ENCODE peak calls at places on chromosomes 7 and 10, in nine cellular contexts. W, A, R, U, G, E, J, C and H are unnamed samples.

GRCh38 chr10:3451516-3452185 is 279.1 kb upstream of the PITRM1 start:
- DNase-seq in U (no peak), G (no peak), J (no peak), W (no peak), C (no peak), A (no peak), R (no peak), E (no peak), H (no peak)

GRCh38 chr7:37832194-37832593 is 16.2 kb upstream of the NME8 start:
- DNase-seq in G (no peak), J (peak), C (no peak), R (peak), A (peak), U (no peak), W (no peak), E (peak), H (no peak)

GRCh38 chr7:157378390-157378789 is 41.6 kb downstream of the DNAJB6 start:
- DNase-seq in A (no peak), C (no peak), U (no peak), J (no peak), W (no peak), E (no peak), G (no peak), R (no peak), H (no peak)

GRCh38 chr7:99267530-99268360 is 4.9 kb upstream of the MYH16 start:
- DNase-seq in J (peak), C (no peak), A (no peak), R (peak), U (peak), G (peak), W (no peak), E (no peak), H (peak)

GRCh38 chr10:47354162-47354561 is 6.0 kb downstream of the RBP3 start:
- DNase-seq in J (no peak), A (no peak), C (no peak), R (peak), G (no peak), W (no peak), E (no peak), U (no peak), H (no peak)

GRCh38 chr10:71812016-71812912 is 38.8 kb downstream of the PSAP start:
- DNase-seq in C (peak), J (peak), E (peak), A (peak), R (peak), U (no peak), G (no peak), W (peak), H (no peak)

GRCh38 chr7:68147621-68148238 is 1151.1 kb downstream of the TYW1 start:
- DNase-seq in A (no peak), C (no peak), G (no peak), W (no peak), J (no peak), U (no peak), E (no peak), R (no peak), H (no peak)

GRCh38 chr7:4707134-4707651 is 25.1 kb downstream of the FOXK1 start:
- DNase-seq in J (no peak), A (no peak), R (no peak), G (no peak), C (no peak), U (no peak), W (no peak), E (no peak), H (no peak)

GRCh38 chr7:106568680-106569499 is 92.1 kb downstream of the CCDC71L start:
- DNase-seq in C (no peak), R (peak), G (peak), E (no peak), J (no peak), A (peak), W (no peak), U (peak), H (peak)

GRCh38 chr10:123018531-123018930 is 9.7 kb downstream of the ACADSB start:
- DNase-seq in G (no peak), J (no peak), R (no peak), U (no peak), A (no peak), W (no peak), E (no peak), C (no peak), H (no peak)

GRCh38 chr10:118629211-118629610 is 33.8 kb upstream of the PRLHR start:
- DNase-seq in W (no peak), G (no peak), J (no peak), E (no peak), A (no peak), C (no peak), U (peak), R (no peak), H (no peak)

GRCh38 chr7:6536262-6536770 is 14.9 kb downstream of the GRID2IP start:
- DNase-seq in W (no peak), R (no peak), A (no peak), U (no peak), C (no peak), E (no peak), J (no peak), G (no peak), H (no peak)

GRCh38 chr7:82376739-82377138 is 66.8 kb downstream of the CACNA2D1 start:
- DNase-seq in U (no peak), A (no peak), R (no peak), C (no peak), J (no peak), G (no peak), W (no peak), E (no peak), H (no peak)

GRCh38 chr10:101162677-101163076 is 31.6 kb downstream of the TLX1 start:
- DNase-seq in W (no peak), R (no peak), J (no peak), U (no peak), A (no peak), G (no peak), E (no peak), C (no peak), H (no peak)